ENCODE peak calls at places on chromosome 11, in nine cellular contexts. One of them, this sample, is unnamed.

GRCh38 chr11:120121914-120122473 is 15.9 kb downstream of the TRIM29 start:
- DNase-seq in psoas muscle: no peak
- DNase-seq in islet precursor cell: peak
- DNase-seq in T-helper 1 cell: no peak
- DNase-seq in NAMALWA: no peak
- DNase-seq in germinal center: no peak
- DNase-seq in mucosa of gallbladder: peak
- DNase-seq in HTR-8/SVneo: no peak
- DNase-seq in AG04450: no peak
- DNase-seq in this sample: no peak

GRCh38 chr11:47412152-47412746 is 3.9 kb downstream of the SLC39A13 start:
- DNase-seq in mucosa of gallbladder: no peak
- DNase-seq in NAMALWA: peak
- DNase-seq in germinal center: peak
- DNase-seq in T-helper 1 cell: peak
- DNase-seq in HTR-8/SVneo: peak
- DNase-seq in islet precursor cell: peak
- DNase-seq in AG04450: no peak
- DNase-seq in psoas muscle: peak
- DNase-seq in this sample: no peak

GRCh38 chr11:76626921-76627391 is 43.6 kb downstream of the LRRC32 start:
- DNase-seq in NAMALWA: peak
- DNase-seq in HTR-8/SVneo: no peak
- DNase-seq in T-helper 1 cell: no peak
- DNase-seq in mucosa of gallbladder: no peak
- DNase-seq in islet precursor cell: peak
- DNase-seq in germinal center: peak
- DNase-seq in AG04450: no peak
- DNase-seq in psoas muscle: no peak
- DNase-seq in this sample: no peak

GRCh38 chr11:38323961-38324761 is 1726.1 kb upstream of the RAG2 start:
- DNase-seq in HTR-8/SVneo: no peak
- DNase-seq in psoas muscle: no peak
- DNase-seq in mucosa of gallbladder: no peak
- DNase-seq in islet precursor cell: no peak
- DNase-seq in AG04450: no peak
- DNase-seq in NAMALWA: no peak
- DNase-seq in germinal center: no peak
- DNase-seq in T-helper 1 cell: no peak
- DNase-seq in this sample: no peak

GRCh38 chr11:83249972-83250593 is 36.1 kb downstream of the CCDC90B start:
- DNase-seq in HTR-8/SVneo: peak
- DNase-seq in psoas muscle: no peak
- DNase-seq in germinal center: peak
- DNase-seq in T-helper 1 cell: no peak
- DNase-seq in islet precursor cell: no peak
- DNase-seq in NAMALWA: peak
- DNase-seq in AG04450: peak
- DNase-seq in mucosa of gallbladder: no peak
- DNase-seq in this sample: no peak

GRCh38 chr11:75261902-75262361 is 21.4 kb downstream of the TPBGL start:
- DNase-seq in mucosa of gallbladder: no peak
- DNase-seq in NAMALWA: no peak
- DNase-seq in islet precursor cell: no peak
- DNase-seq in germinal center: no peak
- DNase-seq in HTR-8/SVneo: no peak
- DNase-seq in AG04450: no peak
- DNase-seq in psoas muscle: no peak
- DNase-seq in T-helper 1 cell: no peak
- DNase-seq in this sample: peak

GRCh38 chr11:76665921-76666351 is 4.6 kb downstream of the LRRC32 start:
- DNase-seq in AG04450: no peak
- DNase-seq in islet precursor cell: peak
- DNase-seq in mucosa of gallbladder: no peak
- DNase-seq in germinal center: no peak
- DNase-seq in psoas muscle: no peak
- DNase-seq in NAMALWA: no peak
- DNase-seq in HTR-8/SVneo: no peak
- DNase-seq in T-helper 1 cell: no peak
- DNase-seq in this sample: peak

GRCh38 chr11:34161812-34162506 is 56.5 kb downstream of the NAT10 start:
- DNase-seq in islet precursor cell: peak
- DNase-seq in HTR-8/SVneo: no peak
- DNase-seq in germinal center: no peak
- DNase-seq in T-helper 1 cell: no peak
- DNase-seq in NAMALWA: no peak
- DNase-seq in AG04450: no peak
- DNase-seq in psoas muscle: no peak
- DNase-seq in mucosa of gallbladder: no peak
- DNase-seq in this sample: peak

GRCh38 chr11:44894217-44894617 is 56.5 kb downstream of the TP53I11 start:
- DNase-seq in HTR-8/SVneo: peak
- DNase-seq in germinal center: peak
- DNase-seq in NAMALWA: peak
- DNase-seq in psoas muscle: peak
- DNase-seq in AG04450: peak
- DNase-seq in mucosa of gallbladder: peak
- DNase-seq in islet precursor cell: peak
- DNase-seq in T-helper 1 cell: peak
- DNase-seq in this sample: peak

GRCh38 chr11:102117472-102118113 is 7.3 kb downstream of the YAP1 start:
- DNase-seq in T-helper 1 cell: no peak
- DNase-seq in NAMALWA: no peak
- DNase-seq in germinal center: no peak
- DNase-seq in mucosa of gallbladder: no peak
- DNase-seq in AG04450: no peak
- DNase-seq in HTR-8/SVneo: no peak
- DNase-seq in psoas muscle: no peak
- DNase-seq in islet precursor cell: no peak
- DNase-seq in this sample: no peak